ENCODE peak calls at places on chromosome 5, in four cellular contexts. D is mucosa of descending colon, N is NB4, E is thoracic aorta. Q is an unnamed sample.

GRCh38 chr5:54360925-54361662 is 50.7 kb upstream of the ARL15 start:
- DNase-seq in N (no peak), D (no peak), E (no peak), Q (peak)

GRCh38 chr5:172791291-172791690 is 20.3 kb upstream of the DUSP1 start:
- DNase-seq in E (no peak), N (no peak), D (no peak), Q (peak)

GRCh38 chr5:37604290-37604689 is 225.2 kb downstream of the WDR70 start:
- DNase-seq in D (no peak), E (no peak), N (no peak), Q (no peak)

GRCh38 chr5:69528015-69528414 is 32.0 kb upstream of the GTF2H2C start:
- DNase-seq in E (no peak), N (no peak), D (no peak), Q (no peak)

GRCh38 chr5:52802272-52803011 is 14.7 kb downstream of the ITGA1 start:
- DNase-seq in E (no peak), N (no peak), D (no peak), Q (no peak)

GRCh38 chr5:960551-960950 is 48.1 kb upstream of the NKD2 start:
- DNase-seq in E (no peak), D (peak), N (peak), Q (no peak)

GRCh38 chr5:56637321-56637920 is 177.9 kb upstream of the MAP3K1 start:
- DNase-seq in E (no peak), D (no peak), N (no peak), Q (no peak)

GRCh38 chr5:83377131-83377865 is 94.2 kb upstream of the VCAN start:
- DNase-seq in D (no peak), E (no peak), N (peak), Q (peak)

GRCh38 chr5:126883801-126884200 is 106.9 kb downstream of the LMNB1 start:
- DNase-seq in N (no peak), E (no peak), D (no peak), Q (no peak)

GRCh38 chr5:9947231-9947693 is 302.4 kb downstream of the ATPSCKMT start:
- DNase-seq in N (no peak), E (no peak), D (no peak), Q (no peak)

GRCh38 chr5:111439473-111440075 is 72.8 kb downstream of the STARD4 start:
- DNase-seq in D (no peak), E (no peak), N (no peak), Q (peak)

GRCh38 chr5:171596391-171596878 is 177.0 kb downstream of the FGF18 start:
- DNase-seq in E (peak), D (no peak), N (no peak), Q (peak)

GRCh38 chr5:55829956-55830355 is 21.2 kb upstream of the IL31RA start:
- DNase-seq in E (no peak), D (no peak), N (no peak), Q (no peak)

GRCh38 chr5:166509085-166509484 is 1782.4 kb upstream of the WWC1 start:
- DNase-seq in E (no peak), D (no peak), N (peak), Q (no peak)

GRCh38 chr5:17267099-17267498 is 49.7 kb downstream of the BASP1 start:
- DNase-seq in D (no peak), E (no peak), N (no peak), Q (no peak)

GRCh38 chr5:306011-306805 is 15.3 kb upstream of the AHRR start:
- DNase-seq in N (no peak), E (no peak), D (no peak), Q (no peak)

GRCh38 chr5:61840354-61840753 is 465.7 kb upstream of the KIF2A start:
- DNase-seq in E (no peak), D (no peak), N (no peak), Q (no peak)

GRCh38 chr5:36079200-36079761 is 12.6 kb upstream of the UGT3A2 start:
- DNase-seq in N (peak), D (no peak), E (no peak), Q (peak)

GRCh38 chr5:73625905-73626811 is at the start of gene ARHGEF28:
- DNase-seq in E (peak), N (peak), D (peak), Q (peak)

GRCh38 chr5:425714-426113 is 17.3 kb upstream of the EXOC3 start:
- DNase-seq in D (no peak), E (no peak), N (peak), Q (no peak)

GRCh38 chr5:18968966-18969365 is 1019.0 kb downstream of the CDH18 start:
- DNase-seq in N (no peak), D (no peak), E (no peak), Q (peak)

GRCh38 chr5:77076961-77077820 is 9.9 kb downstream of the ZBED3 start:
- DNase-seq in D (peak), E (no peak), N (peak), Q (peak)

GRCh38 chr5:103469288-103470065 is 93.1 kb downstream of the NUDT12 start:
- DNase-seq in N (no peak), E (no peak), D (no peak), Q (no peak)

GRCh38 chr5:50435131-50435530 is 6.0 kb downstream of the EMB start:
- DNase-seq in E (no peak), D (no peak), N (no peak), Q (no peak)

GRCh38 chr5:1324301-1324700 is 20.6 kb downstream of the CLPTM1L start:
- DNase-seq in E (no peak), D (no peak), N (no peak), Q (no peak)

GRCh38 chr5:132498152-132498551 is 7.6 kb upstream of the IRF1 start:
- DNase-seq in N (no peak), D (peak), E (peak), Q (peak)

GRCh38 chr5:72307573-72307967 is 12.5 kb downstream of the MRPS27 start:
- DNase-seq in D (no peak), N (no peak), E (no peak), Q (no peak)

GRCh38 chr5:4984461-4984860 is 155.7 kb upstream of the ADAMTS16 start:
- DNase-seq in N (no peak), E (no peak), D (no peak), Q (no peak)

GRCh38 chr5:162196351-162196750 is 128.8 kb downstream of the GABRG2 start:
- DNase-seq in D (no peak), N (no peak), E (no peak), Q (no peak)

GRCh38 chr5:107783551-107783950 is 112.8 kb upstream of the EFNA5 start:
- DNase-seq in E (no peak), D (no peak), N (no peak), Q (no peak)

GRCh38 chr5:96984506-96985192 is 48.8 kb downstream of the LNPEP start:
- DNase-seq in N (no peak), E (no peak), D (no peak), Q (no peak)

GRCh38 chr5:117220730-117221129 is 646.1 kb upstream of the SEMA6A start:
- DNase-seq in E (no peak), N (peak), D (no peak), Q (peak)

GRCh38 chr5:81850932-81851331 is 100.0 kb upstream of the SSBP2 start:
- DNase-seq in N (no peak), D (no peak), E (no peak), Q (no peak)

GRCh38 chr5:121189569-121190305 is 661.9 kb upstream of the FTMT start:
- DNase-seq in E (no peak), D (no peak), N (no peak), Q (no peak)

GRCh38 chr5:132961887-132962286 is 1.5 kb downstream of the AFF4 start:
- DNase-seq in N (peak), E (no peak), D (no peak), Q (no peak)

GRCh38 chr5:149434162-149435014 is 55.3 kb upstream of the IL17B start:
- DNase-seq in E (peak), N (peak), D (no peak), Q (peak)

DNA sequence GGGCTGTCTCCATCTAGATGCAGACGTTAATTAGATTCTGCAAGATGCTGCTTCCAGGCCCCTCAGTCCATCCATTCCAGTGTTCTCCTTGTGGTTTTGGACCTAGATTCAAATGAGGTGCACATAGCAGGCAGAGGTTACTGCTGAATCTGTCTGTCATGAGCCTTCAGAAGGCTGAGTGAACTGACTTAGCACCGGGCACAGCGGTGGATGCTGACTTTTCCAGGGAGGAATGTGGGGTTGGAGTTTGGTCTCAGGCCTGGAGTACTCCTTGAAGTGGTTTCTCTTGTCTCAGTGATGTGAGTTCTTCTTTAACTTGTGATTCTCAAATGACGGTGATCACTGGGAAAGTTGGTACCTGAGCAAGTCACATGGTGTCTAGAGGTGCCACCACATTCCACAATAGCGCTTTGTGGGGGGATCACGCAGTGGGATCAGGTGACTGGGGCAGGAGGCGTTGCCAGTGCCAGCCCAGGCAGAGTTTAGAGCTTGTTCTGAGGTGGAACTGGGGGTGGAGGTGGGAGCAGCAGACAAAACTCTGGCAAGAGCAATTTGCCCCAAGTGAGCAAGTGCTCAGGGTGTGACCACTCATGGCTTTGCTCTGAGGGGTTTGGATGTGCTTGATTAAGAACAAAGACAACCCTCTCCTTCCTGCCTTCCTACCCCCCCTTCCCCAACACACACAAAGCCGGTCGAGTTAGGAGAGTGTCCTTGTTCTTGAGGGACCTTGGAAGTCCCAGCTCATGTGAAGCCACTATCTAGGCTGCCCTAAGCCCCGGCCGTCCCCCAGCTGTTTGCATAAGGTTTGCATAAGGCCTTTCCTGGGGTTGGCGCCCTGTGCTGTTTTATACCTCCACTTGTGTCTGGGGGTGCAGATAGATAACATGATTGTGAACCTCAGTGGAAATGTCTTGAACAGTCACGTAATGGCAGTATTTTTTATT is 25.1 kb downstream of the JADE2 start:
- DNase-seq in D (no peak), N (no peak), E (no peak), Q (no peak)
- H3K4me3 ChIP-seq in D (no peak), N (no peak), E (no peak), Q (no peak)

GRCh38 chr5:88396635-88397285 is 128.1 kb upstream of the TMEM161B start:
- DNase-seq in D (no peak), N (no peak), E (no peak), Q (no peak)

GRCh38 chr5:88396126-88396525 is 127.5 kb upstream of the TMEM161B start:
- DNase-seq in D (no peak), N (no peak), E (no peak), Q (no peak)

GRCh38 chr5:88401671-88402070 is 133.0 kb upstream of the TMEM161B start:
- DNase-seq in E (no peak), D (no peak), N (no peak), Q (no peak)

GRCh38 chr5:88394531-88395185 is 126.0 kb upstream of the TMEM161B start:
- DNase-seq in D (no peak), N (no peak), E (no peak), Q (no peak)

GRCh38 chr5:88398316-88398715 is 129.7 kb upstream of the TMEM161B start:
- DNase-seq in D (no peak), E (no peak), N (no peak), Q (peak)
- H3K4me3 ChIP-seq in D (no peak), E (no peak), N (no peak), Q (peak)

GRCh38 chr5:98016771-98017170 is 756.7 kb upstream of the RGMB start:
- DNase-seq in D (no peak), N (no peak), E (no peak), Q (no peak)
- H3K4me3 ChIP-seq in D (no peak), N (no peak), E (no peak), Q (no peak)

GRCh38 chr5:177498013-177498847 is 826 bp upstream of the PDLIM7 start:
- DNase-seq in E (no peak), N (no peak), D (peak), Q (no peak)

GRCh38 chr5:177495243-177496060 is 2.0 kb downstream of the PDLIM7 start:
- DNase-seq in E (peak), D (peak), N (peak), Q (peak)

GRCh38 chr5:177497297-177498012 is at the start of gene PDLIM7:
- DNase-seq in E (peak), D (peak), N (peak), Q (peak)

GRCh38 chr5:177496111-177497010 is 1.0 kb downstream of the PDLIM7 start:
- DNase-seq in D (peak), E (peak), N (peak), Q (peak)

DNA sequence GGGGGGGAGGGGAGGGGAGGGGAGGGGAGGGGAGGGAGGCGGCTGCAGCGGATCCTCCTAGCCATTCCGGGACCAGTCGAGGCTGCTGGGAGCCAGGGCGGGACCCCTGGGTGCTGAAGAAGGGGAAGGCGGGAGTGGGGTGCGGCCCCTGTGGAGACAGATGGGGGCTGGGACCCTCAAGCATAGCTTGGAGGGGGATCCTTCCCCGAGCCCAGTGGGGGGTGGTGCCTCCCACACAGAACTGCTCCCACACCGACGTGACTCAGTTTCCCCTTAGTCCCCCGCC is 450 bp downstream of the PDLIM7 start:
- DNase-seq in N (no peak), D (no peak), E (no peak), Q (no peak)
- H3K4me3 ChIP-seq in N (peak), D (peak), E (peak), Q (peak)

DNA sequence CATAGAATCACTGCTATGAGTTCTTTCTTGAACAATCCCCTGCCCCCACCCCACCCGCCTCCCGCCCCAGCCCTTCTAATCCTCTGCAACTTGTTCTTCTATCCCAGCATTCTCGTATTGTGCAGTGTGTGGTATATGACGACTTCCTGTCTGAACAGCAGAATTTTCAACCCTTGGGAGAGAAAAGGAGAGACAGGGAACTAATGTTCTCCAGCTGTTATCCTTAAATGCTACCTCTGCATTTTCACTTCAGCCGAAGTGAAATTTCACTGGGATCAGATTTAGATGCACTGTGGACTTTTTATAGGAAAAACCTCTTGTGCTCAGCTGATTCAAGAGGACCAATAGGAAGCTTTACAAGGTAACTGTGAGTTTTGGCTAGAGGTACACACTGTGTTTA is 2.2 kb downstream of the FBXL7 start:
- DNase-seq in E (no peak), N (no peak), D (no peak), Q (no peak)
- H3K4me3 ChIP-seq in E (peak), N (no peak), D (no peak), Q (peak)

DNA sequence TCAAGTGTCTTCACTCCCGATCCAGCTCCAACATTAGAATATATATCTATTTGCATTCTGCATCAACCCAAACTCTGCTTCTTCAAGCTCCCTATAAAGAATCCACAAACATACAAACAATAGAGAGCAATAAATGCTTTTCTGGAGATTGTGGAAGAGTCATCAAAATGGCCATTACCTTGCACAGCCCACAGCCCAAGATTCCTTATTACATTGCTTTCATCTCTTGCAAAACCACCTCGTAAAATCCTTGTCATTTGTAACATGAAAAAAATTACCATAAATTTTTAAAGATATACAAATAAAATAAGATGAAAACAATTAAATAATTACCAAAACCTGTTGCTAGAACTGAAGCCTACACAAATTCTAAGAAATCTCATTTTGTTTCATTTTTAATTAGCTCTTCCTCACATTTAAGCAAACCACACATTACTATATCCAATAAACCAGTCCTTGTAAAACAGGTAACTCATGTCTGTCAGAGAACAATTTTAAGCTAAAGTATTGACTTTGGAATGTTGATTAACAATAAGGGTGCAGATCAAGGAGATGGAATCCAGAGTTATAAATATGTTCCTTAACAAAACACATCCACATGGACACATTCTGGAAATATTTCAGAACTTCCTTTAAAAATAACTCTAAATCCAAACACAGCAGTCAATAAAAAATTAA is 7.2 kb downstream of the SPINK9 start:
- DNase-seq in D (no peak), N (no peak), E (no peak), Q (no peak)
- H3K4me3 ChIP-seq in D (no peak), N (no peak), E (no peak), Q (no peak)

GRCh38 chr5:51465165-51465564 is 81.9 kb downstream of the ISL1 start:
- DNase-seq in D (no peak), E (no peak), N (no peak), Q (no peak)
- H3K4me3 ChIP-seq in D (no peak), E (no peak), N (no peak), Q (no peak)

GRCh38 chr5:45037927-45038326 is 229.2 kb downstream of the MRPS30 start:
- DNase-seq in N (no peak), E (no peak), D (no peak), Q (no peak)
- H3K4me3 ChIP-seq in N (no peak), E (no peak), D (no peak), Q (no peak)

GRCh38 chr5:115236599-115236998 is 26.1 kb downstream of the PGGT1B start:
- DNase-seq in E (no peak), D (no peak), N (no peak), Q (no peak)
- H3K4me3 ChIP-seq in E (no peak), D (no peak), N (no peak), Q (no peak)